ENCODE peak calls at places on chromosomes 16 and 17, in ten cellular contexts. E, M, T, I, W, G, A, L, F and D are unnamed samples.

GRCh38 chr17:29709861-29710849 is 87.4 kb upstream of the CORO6 start:
- DNase-seq in E (no peak), M (no peak), T (no peak), I (no peak), W (no peak), G (no peak), A (no peak), L (no peak), F (peak; percentile 29), D (no peak)

GRCh38 chr17:7582401-7583252 is 1.0 kb upstream of the MPDU1 start:
- DNase-seq in E (peak; percentile 47), M (no peak), T (no peak), I (no peak), W (no peak), G (no peak), A (peak; percentile 41), L (no peak), F (no peak), D (no peak)

GRCh38 chr17:80154166-80154565 is 7.2 kb upstream of the EIF4A3 start:
- DNase-seq in E (peak; percentile 70), M (no peak), T (no peak), I (no peak), W (no peak), G (no peak), A (no peak), L (no peak), F (no peak), D (no peak)

GRCh38 chr16:84505249-84506156 is 1.0 kb upstream of the MEAK7 start:
- DNase-seq in E (no peak), M (no peak), T (no peak), I (no peak), W (no peak), G (no peak), A (peak; percentile 10), L (no peak), F (no peak), D (no peak)

GRCh38 chr17:80877095-80877828 is 114.4 kb upstream of the CHMP6 start:
- DNase-seq in E (no peak), M (no peak), T (no peak), I (peak; percentile 74), W (no peak), G (peak; percentile 83), A (peak; percentile 12), L (peak; percentile 20), F (no peak), D (no peak)

GRCh38 chr17:81252336-81253329 is 13.5 kb downstream of the NDUFAF8 start:
- DNase-seq in E (no peak), M (no peak), T (no peak), I (no peak), W (no peak), G (peak; percentile 66), A (no peak), L (no peak), F (no peak), D (no peak)

GRCh38 chr17:5078106-5079028 is at the start of gene ZFP3:
- DNase-seq in E (peak; percentile 92), M (peak; percentile 75), T (peak; percentile 38), I (peak; percentile 78), W (peak; percentile 55), G (peak; percentile 89), A (peak; percentile 58), L (peak; percentile 54), F (peak; percentile 71), D (peak; percentile 84)

GRCh38 chr16:20610192-20610891 is 34.2 kb upstream of the ACSM2B start:
- DNase-seq in E (no peak), M (no peak), T (no peak), I (no peak), W (no peak), G (no peak), A (no peak), L (no peak), F (no peak), D (no peak)

GRCh38 chr17:4634981-4635380 is 6.5 kb downstream of the ALOX15 start:
- DNase-seq in E (no peak), M (no peak), T (no peak), I (no peak), W (no peak), G (no peak), A (no peak), L (no peak), F (no peak), D (no peak)

GRCh38 chr16:67719778-67720144 is 645 bp upstream of the GFOD2 start:
- DNase-seq in E (peak; percentile 45), M (peak; percentile 34), T (peak; percentile 8), I (no peak), W (peak; percentile 70), G (no peak), A (no peak), L (no peak), F (peak; percentile 63), D (peak; percentile 39)

GRCh38 chr17:19415806-19416775 is 5.1 kb downstream of the RNF112 start:
- DNase-seq in E (no peak), M (no peak), T (no peak), I (no peak), W (no peak), G (no peak), A (no peak), L (no peak), F (no peak), D (no peak)

GRCh38 chr16:66054095-66054494 is 312.4 kb upstream of the CDH5 start:
- DNase-seq in E (peak; percentile 31), M (no peak), T (no peak), I (no peak), W (no peak), G (no peak), A (no peak), L (no peak), F (no peak), D (no peak)

GRCh38 chr17:77645441-77646430 is 312.8 kb upstream of the TNRC6C start:
- DNase-seq in E (peak; percentile 32), M (no peak), T (no peak), I (peak; percentile 62), W (peak; percentile 7), G (no peak), A (no peak), L (peak; percentile 21), F (no peak), D (no peak)